ENCODE peak calls at places on chromosome 11, in nine cellular contexts. O is iPS-NIHi11, W is aorta, A is Kasumi-1, M is smooth muscle cell of the brain vasculature, U is uterus, T is substantia nigra, C is midbrain, Z is HTR-8/SVneo. S is an unnamed sample.

GRCh38 chr11:125772834-125773505 is 5.7 kb downstream of the PATE2 start:
- DNase-seq in Z (no peak), A (no peak), M (no peak), T (no peak), W (no peak), O (no peak), C (no peak), U (no peak), S (no peak)

GRCh38 chr11:31855466-31855865 is 44.3 kb upstream of the PAX6 start:
- DNase-seq in T (no peak), W (no peak), A (no peak), O (no peak), U (no peak), Z (no peak), M (no peak), C (no peak), S (no peak)

GRCh38 chr11:77602385-77603105 is 12.8 kb downstream of the AQP11 start:
- DNase-seq in A (no peak), Z (peak; percentile 75), O (peak; percentile 21), M (no peak), W (no peak), T (no peak), U (no peak), C (peak; percentile 28), S (peak; percentile 93)

GRCh38 chr11:34623463-34623862 is 2.6 kb downstream of the EHF start:
- DNase-seq in Z (no peak), U (no peak), A (no peak), C (no peak), T (no peak), M (no peak), O (no peak), W (no peak), S (no peak)

GRCh38 chr11:117094776-117095175 is 3.5 kb downstream of the SIK3 start:
- DNase-seq in C (peak; percentile 51), A (no peak), W (no peak), U (no peak), T (no peak), M (no peak), Z (no peak), O (peak; percentile 26), S (no peak)

GRCh38 chr11:109849946-109850345 is 243.2 kb upstream of the ZC3H12C start:
- DNase-seq in A (no peak), O (no peak), C (no peak), T (no peak), U (no peak), M (no peak), W (no peak), Z (no peak), S (no peak)

GRCh38 chr11:128530119-128531091 is 57.0 kb downstream of the ETS1 start:
- DNase-seq in T (no peak), O (no peak), U (peak; percentile 80), Z (no peak), A (no peak), C (no peak), M (no peak), W (no peak), S (no peak)

GRCh38 chr11:33734441-33735165 is 1.6 kb downstream of the CD59 start:
- DNase-seq in Z (no peak), T (no peak), W (no peak), M (no peak), O (no peak), U (no peak), C (peak; percentile 47), A (no peak), S (no peak)

GRCh38 chr11:9862981-9863380 is 199.1 kb downstream of the SWAP70 start:
- DNase-seq in C (no peak), O (no peak), M (peak; percentile 72), W (no peak), A (no peak), Z (no peak), U (no peak), T (no peak), S (no peak)

GRCh38 chr11:112401036-112401769 is 140.5 kb upstream of the PLET1 start:
- DNase-seq in W (no peak), A (no peak), C (no peak), M (no peak), T (no peak), Z (no peak), U (no peak), O (no peak), S (peak; percentile 15)

GRCh38 chr11:68780829-68781228 is 29.5 kb upstream of the TESMIN start:
- DNase-seq in A (no peak), Z (no peak), T (no peak), O (peak; percentile 81), M (no peak), U (no peak), W (peak; percentile 59), C (no peak), S (no peak)

S was measured in epithelial cell of proximal tubule.